ENCODE peak calls at places on chromosomes 3 and 15, in eight cellular contexts. One of them, this sample, is unnamed.

GRCh38 chr3:187130346-187131066 is 8.8 kb downstream of the RPL39L start:
- DNase-seq in fibroblast of lung: peak
- DNase-seq in adrenal gland: peak
- DNase-seq in brain microvascular endothelial cell: peak
- DNase-seq in ovary: no peak
- DNase-seq in left ventricle myocardium inferior: no peak
- DNase-seq in psoas muscle: no peak
- DNase-seq in SJSA1: no peak
- DNase-seq in this sample: peak

GRCh38 chr3:72820405-72820804 is 27.8 kb downstream of the SHQ1 start:
- DNase-seq in fibroblast of lung: peak
- DNase-seq in adrenal gland: peak
- DNase-seq in brain microvascular endothelial cell: peak
- DNase-seq in ovary: no peak
- DNase-seq in left ventricle myocardium inferior: no peak
- DNase-seq in psoas muscle: no peak
- DNase-seq in SJSA1: no peak
- DNase-seq in this sample: no peak

GRCh38 chr3:146912233-146913015 is 307.3 kb upstream of the PLSCR5 start:
- DNase-seq in fibroblast of lung: no peak
- DNase-seq in adrenal gland: no peak
- DNase-seq in brain microvascular endothelial cell: no peak
- DNase-seq in ovary: no peak
- DNase-seq in left ventricle myocardium inferior: no peak
- DNase-seq in psoas muscle: no peak
- DNase-seq in SJSA1: no peak
- DNase-seq in this sample: no peak

GRCh38 chr3:123422457-123422856 is 26.4 kb downstream of the ADCY5 start:
- DNase-seq in fibroblast of lung: no peak
- DNase-seq in adrenal gland: no peak
- DNase-seq in brain microvascular endothelial cell: no peak
- DNase-seq in ovary: no peak
- DNase-seq in left ventricle myocardium inferior: no peak
- DNase-seq in psoas muscle: no peak
- DNase-seq in SJSA1: no peak
- DNase-seq in this sample: no peak

GRCh38 chr3:134839990-134840389 is 44.9 kb downstream of the EPHB1 start:
- DNase-seq in fibroblast of lung: no peak
- DNase-seq in adrenal gland: peak
- DNase-seq in brain microvascular endothelial cell: no peak
- DNase-seq in ovary: no peak
- DNase-seq in left ventricle myocardium inferior: no peak
- DNase-seq in psoas muscle: no peak
- DNase-seq in SJSA1: no peak
- DNase-seq in this sample: no peak

GRCh38 chr3:182212479-182213076 is 500.9 kb downstream of the SOX2 start:
- DNase-seq in fibroblast of lung: peak
- DNase-seq in adrenal gland: peak
- DNase-seq in brain microvascular endothelial cell: peak
- DNase-seq in ovary: no peak
- DNase-seq in left ventricle myocardium inferior: peak
- DNase-seq in psoas muscle: peak
- DNase-seq in SJSA1: peak
- DNase-seq in this sample: peak

GRCh38 chr15:71011503-71012155 is 103.6 kb upstream of the THSD4 start:
- DNase-seq in fibroblast of lung: peak
- DNase-seq in adrenal gland: peak
- DNase-seq in brain microvascular endothelial cell: peak
- DNase-seq in ovary: no peak
- DNase-seq in left ventricle myocardium inferior: no peak
- DNase-seq in psoas muscle: no peak
- DNase-seq in SJSA1: no peak
- DNase-seq in this sample: peak

GRCh38 chr3:186802701-186803100 is 3.6 kb downstream of the RFC4 start:
- DNase-seq in fibroblast of lung: no peak
- DNase-seq in adrenal gland: no peak
- DNase-seq in brain microvascular endothelial cell: no peak
- DNase-seq in ovary: no peak
- DNase-seq in left ventricle myocardium inferior: no peak
- DNase-seq in psoas muscle: no peak
- DNase-seq in SJSA1: no peak
- DNase-seq in this sample: no peak

GRCh38 chr3:13235079-13235478 is 161.8 kb upstream of the IQSEC1 start:
- DNase-seq in fibroblast of lung: no peak
- DNase-seq in adrenal gland: no peak
- DNase-seq in brain microvascular endothelial cell: no peak
- DNase-seq in ovary: no peak
- DNase-seq in left ventricle myocardium inferior: no peak
- DNase-seq in psoas muscle: no peak
- DNase-seq in SJSA1: no peak
- DNase-seq in this sample: no peak

GRCh38 chr3:42175841-42176240 is 84.7 kb downstream of the TRAK1 start:
- DNase-seq in fibroblast of lung: no peak
- DNase-seq in adrenal gland: no peak
- DNase-seq in brain microvascular endothelial cell: no peak
- DNase-seq in ovary: no peak
- DNase-seq in left ventricle myocardium inferior: no peak
- DNase-seq in psoas muscle: no peak
- DNase-seq in SJSA1: no peak
- DNase-seq in this sample: no peak

GRCh38 chr3:39255503-39256325 is 24.1 kb downstream of the CX3CR1 start:
- DNase-seq in fibroblast of lung: no peak
- DNase-seq in adrenal gland: peak
- DNase-seq in brain microvascular endothelial cell: no peak
- DNase-seq in ovary: no peak
- DNase-seq in left ventricle myocardium inferior: no peak
- DNase-seq in psoas muscle: no peak
- DNase-seq in SJSA1: no peak
- DNase-seq in this sample: no peak

GRCh38 chr3:16205156-16205870 is 30.8 kb downstream of the GALNT15 start:
- DNase-seq in fibroblast of lung: no peak
- DNase-seq in adrenal gland: no peak
- DNase-seq in brain microvascular endothelial cell: no peak
- DNase-seq in ovary: no peak
- DNase-seq in left ventricle myocardium inferior: no peak
- DNase-seq in psoas muscle: no peak
- DNase-seq in SJSA1: peak
- DNase-seq in this sample: peak

GRCh38 chr3:128241741-128242140 is 88.5 kb downstream of the EEFSEC start:
- DNase-seq in fibroblast of lung: no peak
- DNase-seq in adrenal gland: no peak
- DNase-seq in brain microvascular endothelial cell: no peak
- DNase-seq in ovary: no peak
- DNase-seq in left ventricle myocardium inferior: no peak
- DNase-seq in psoas muscle: no peak
- DNase-seq in SJSA1: no peak
- DNase-seq in this sample: no peak

GRCh38 chr3:8954938-8955763 is 8.1 kb downstream of the RAD18 start:
- DNase-seq in fibroblast of lung: no peak
- DNase-seq in adrenal gland: no peak
- DNase-seq in brain microvascular endothelial cell: peak
- DNase-seq in ovary: no peak
- DNase-seq in left ventricle myocardium inferior: no peak
- DNase-seq in psoas muscle: no peak
- DNase-seq in SJSA1: no peak
- DNase-seq in this sample: no peak

GRCh38 chr3:157109267-157110141 is 50.4 kb downstream of the CCNL1 start:
- DNase-seq in fibroblast of lung: no peak
- DNase-seq in adrenal gland: no peak
- DNase-seq in brain microvascular endothelial cell: no peak
- DNase-seq in ovary: no peak
- DNase-seq in left ventricle myocardium inferior: peak
- DNase-seq in psoas muscle: no peak
- DNase-seq in SJSA1: no peak
- DNase-seq in this sample: no peak

GRCh38 chr15:77415450-77416448 is 4.2 kb downstream of the PEAK1 start:
- DNase-seq in fibroblast of lung: peak
- DNase-seq in adrenal gland: peak
- DNase-seq in brain microvascular endothelial cell: no peak
- DNase-seq in ovary: no peak
- DNase-seq in left ventricle myocardium inferior: no peak
- DNase-seq in psoas muscle: peak
- DNase-seq in SJSA1: no peak
- DNase-seq in this sample: no peak

GRCh38 chr3:156174229-156174847 is 54.0 kb downstream of the KCNAB1 start:
- DNase-seq in fibroblast of lung: peak
- DNase-seq in adrenal gland: no peak
- DNase-seq in brain microvascular endothelial cell: peak
- DNase-seq in ovary: no peak
- DNase-seq in left ventricle myocardium inferior: no peak
- DNase-seq in psoas muscle: no peak
- DNase-seq in SJSA1: no peak
- DNase-seq in this sample: no peak

GRCh38 chr15:57527382-57528091 is 64.2 kb upstream of the MYZAP start:
- DNase-seq in fibroblast of lung: peak
- DNase-seq in adrenal gland: peak
- DNase-seq in brain microvascular endothelial cell: peak
- DNase-seq in ovary: peak
- DNase-seq in left ventricle myocardium inferior: no peak
- DNase-seq in psoas muscle: no peak
- DNase-seq in SJSA1: peak
- DNase-seq in this sample: peak

GRCh38 chr3:43180027-43180426 is 74.1 kb upstream of the POMGNT2 start:
- DNase-seq in fibroblast of lung: peak
- DNase-seq in adrenal gland: peak
- DNase-seq in brain microvascular endothelial cell: peak
- DNase-seq in ovary: no peak
- DNase-seq in left ventricle myocardium inferior: no peak
- DNase-seq in psoas muscle: no peak
- DNase-seq in SJSA1: no peak
- DNase-seq in this sample: peak

GRCh38 chr3:158488670-158489069 is 82.3 kb upstream of the MLF1 start:
- DNase-seq in fibroblast of lung: no peak
- DNase-seq in adrenal gland: no peak
- DNase-seq in brain microvascular endothelial cell: no peak
- DNase-seq in ovary: no peak
- DNase-seq in left ventricle myocardium inferior: no peak
- DNase-seq in psoas muscle: no peak
- DNase-seq in SJSA1: no peak
- DNase-seq in this sample: no peak

GRCh38 chr15:50182233-50183013 is 427 bp downstream of the SLC27A2 start:
- DNase-seq in fibroblast of lung: peak
- DNase-seq in adrenal gland: peak
- DNase-seq in brain microvascular endothelial cell: no peak
- DNase-seq in ovary: peak
- DNase-seq in left ventricle myocardium inferior: no peak
- DNase-seq in psoas muscle: no peak
- DNase-seq in SJSA1: no peak
- DNase-seq in this sample: no peak

DNA sequence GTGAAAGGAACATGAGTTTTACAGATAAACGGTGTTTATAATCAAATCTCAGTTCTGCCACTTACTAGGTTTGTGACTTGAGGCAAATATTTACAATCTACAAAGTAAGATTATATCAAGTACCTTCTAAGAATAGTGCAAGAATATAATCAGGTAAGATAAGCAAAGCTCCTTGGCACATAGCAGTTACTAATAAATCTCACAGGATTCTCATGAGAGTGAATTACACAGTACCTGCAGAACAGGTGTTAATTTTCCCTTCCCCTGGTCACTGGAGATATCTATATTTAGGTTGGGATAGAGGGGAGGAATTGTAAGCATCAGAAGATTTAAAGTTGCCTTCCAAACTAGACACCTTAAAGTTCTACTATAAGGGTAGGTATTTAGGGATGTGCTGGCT is 53.0 kb downstream of the UBR1 start:
- DNase-seq in fibroblast of lung: no peak
- DNase-seq in adrenal gland: no peak
- DNase-seq in brain microvascular endothelial cell: no peak
- DNase-seq in ovary: no peak
- DNase-seq in left ventricle myocardium inferior: no peak
- DNase-seq in psoas muscle: no peak
- DNase-seq in SJSA1: no peak
- DNase-seq in this sample: no peak
- H3K27ac ChIP-seq in fibroblast of lung: no peak
- H3K27ac ChIP-seq in adrenal gland: no peak
- H3K27ac ChIP-seq in brain microvascular endothelial cell: no peak
- H3K27ac ChIP-seq in ovary: no peak
- H3K27ac ChIP-seq in left ventricle myocardium inferior: no peak
- H3K27ac ChIP-seq in psoas muscle: no peak
- H3K27ac ChIP-seq in SJSA1: no peak
- H3K27ac ChIP-seq in this sample: no peak

GRCh38 chr3:67689806-67690205 is 35.4 kb upstream of the SUCLG2 start:
- DNase-seq in fibroblast of lung: no peak
- DNase-seq in adrenal gland: no peak
- DNase-seq in brain microvascular endothelial cell: no peak
- DNase-seq in ovary: no peak
- DNase-seq in left ventricle myocardium inferior: no peak
- DNase-seq in psoas muscle: no peak
- DNase-seq in SJSA1: no peak
- DNase-seq in this sample: no peak

GRCh38 chr3:67686067-67686466 is 31.7 kb upstream of the SUCLG2 start:
- DNase-seq in fibroblast of lung: no peak
- DNase-seq in adrenal gland: no peak
- DNase-seq in brain microvascular endothelial cell: no peak
- DNase-seq in ovary: no peak
- DNase-seq in left ventricle myocardium inferior: no peak
- DNase-seq in psoas muscle: no peak
- DNase-seq in SJSA1: no peak
- DNase-seq in this sample: no peak

GRCh38 chr3:67691207-67691606 is 36.8 kb upstream of the SUCLG2 start:
- DNase-seq in fibroblast of lung: no peak
- DNase-seq in adrenal gland: no peak
- DNase-seq in brain microvascular endothelial cell: no peak
- DNase-seq in ovary: no peak
- DNase-seq in left ventricle myocardium inferior: no peak
- DNase-seq in psoas muscle: no peak
- DNase-seq in SJSA1: no peak
- DNase-seq in this sample: no peak

GRCh38 chr3:67685499-67685898 is 31.1 kb upstream of the SUCLG2 start:
- DNase-seq in fibroblast of lung: no peak
- DNase-seq in adrenal gland: no peak
- DNase-seq in brain microvascular endothelial cell: no peak
- DNase-seq in ovary: no peak
- DNase-seq in left ventricle myocardium inferior: no peak
- DNase-seq in psoas muscle: no peak
- DNase-seq in SJSA1: no peak
- DNase-seq in this sample: no peak

GRCh38 chr3:67688231-67688630 is 33.8 kb upstream of the SUCLG2 start:
- DNase-seq in fibroblast of lung: no peak
- DNase-seq in adrenal gland: no peak
- DNase-seq in brain microvascular endothelial cell: no peak
- DNase-seq in ovary: no peak
- DNase-seq in left ventricle myocardium inferior: no peak
- DNase-seq in psoas muscle: no peak
- DNase-seq in SJSA1: no peak
- DNase-seq in this sample: no peak
- H3K27ac ChIP-seq in fibroblast of lung: no peak
- H3K27ac ChIP-seq in adrenal gland: no peak
- H3K27ac ChIP-seq in brain microvascular endothelial cell: no peak
- H3K27ac ChIP-seq in ovary: no peak
- H3K27ac ChIP-seq in left ventricle myocardium inferior: no peak
- H3K27ac ChIP-seq in psoas muscle: no peak
- H3K27ac ChIP-seq in SJSA1: no peak
- H3K27ac ChIP-seq in this sample: no peak

GRCh38 chr3:133744241-133744640 is 2.0 kb upstream of the TF start:
- DNase-seq in fibroblast of lung: no peak
- DNase-seq in adrenal gland: no peak
- DNase-seq in brain microvascular endothelial cell: no peak
- DNase-seq in ovary: no peak
- DNase-seq in left ventricle myocardium inferior: no peak
- DNase-seq in psoas muscle: no peak
- DNase-seq in SJSA1: no peak
- DNase-seq in this sample: no peak
- H3K27ac ChIP-seq in fibroblast of lung: no peak
- H3K27ac ChIP-seq in adrenal gland: no peak
- H3K27ac ChIP-seq in brain microvascular endothelial cell: no peak
- H3K27ac ChIP-seq in ovary: no peak
- H3K27ac ChIP-seq in left ventricle myocardium inferior: no peak
- H3K27ac ChIP-seq in psoas muscle: no peak
- H3K27ac ChIP-seq in SJSA1: no peak
- H3K27ac ChIP-seq in this sample: no peak

GRCh38 chr3:141412936-141413354 is 44.6 kb downstream of the ZBTB38 start:
- DNase-seq in fibroblast of lung: peak
- DNase-seq in adrenal gland: peak
- DNase-seq in brain microvascular endothelial cell: no peak
- DNase-seq in ovary: peak
- DNase-seq in left ventricle myocardium inferior: peak
- DNase-seq in psoas muscle: peak
- DNase-seq in SJSA1: peak
- DNase-seq in this sample: no peak
- H3K27ac ChIP-seq in fibroblast of lung: peak
- H3K27ac ChIP-seq in adrenal gland: peak
- H3K27ac ChIP-seq in brain microvascular endothelial cell: peak
- H3K27ac ChIP-seq in ovary: peak
- H3K27ac ChIP-seq in left ventricle myocardium inferior: peak
- H3K27ac ChIP-seq in psoas muscle: peak
- H3K27ac ChIP-seq in SJSA1: peak
- H3K27ac ChIP-seq in this sample: peak

This sample was measured in epithelial cell of prostate.